ENCODE peak calls at places on chromosome 21, in four cellular contexts. B is SK-N-SH, C is K562, V is HCT116. M is an unnamed sample.

GRCh38 chr21:33070921-33071877 is 1.3 kb downstream of the OLIG1 start:
- DNase-seq in B (peak; percentile 22), C (no peak), V (no peak), M (peak; percentile 21)

GRCh38 chr21:15495965-15496364 is 233.8 kb upstream of the USP25 start:
- DNase-seq in B (no peak), C (no peak), V (no peak), M (no peak)

GRCh38 chr21:43884012-43884860 is 19.2 kb downstream of the AGPAT3 start:
- DNase-seq in B (peak; percentile 49), C (peak; percentile 95), V (peak; percentile 83), M (peak; percentile 35)

GRCh38 chr21:45643021-45643980 is at the start of gene PCBP3:
- DNase-seq in B (peak; percentile 98), C (peak; percentile 98), V (peak; percentile 61), M (no peak)

GRCh38 chr21:37266515-37267221 is 466 bp downstream of the VPS26C start:
- DNase-seq in B (peak; percentile 57), C (no peak), V (no peak), M (no peak)

GRCh38 chr21:36753556-36753955 is 54.6 kb downstream of the SIM2 start:
- DNase-seq in B (no peak), C (no peak), V (no peak), M (no peak)

GRCh38 chr21:44090332-44090731 is 16.9 kb upstream of the PWP2 start:
- DNase-seq in B (no peak), C (no peak), V (no peak), M (no peak)

GRCh38 chr21:35593000-35593502 is 467.3 kb downstream of the SETD4 start:
- DNase-seq in B (no peak), C (no peak), V (no peak), M (no peak)

GRCh38 chr21:23356905-23357304 is 2250.4 kb downstream of the MRPL39 start:
- DNase-seq in B (no peak), C (no peak), V (no peak), M (no peak)

GRCh38 chr21:32256873-32257620 is 21.8 kb downstream of the MIS18A start:
- DNase-seq in B (peak; percentile 85), C (no peak), V (no peak), M (no peak)

GRCh38 chr21:45041984-45042663 is 32.3 kb upstream of the ADARB1 start:
- DNase-seq in B (no peak), C (no peak), V (no peak), M (no peak)

GRCh38 chr21:14545906-14546480 is at the start of gene SAMSN1:
- DNase-seq in B (no peak), C (peak; percentile 52), V (no peak), M (peak; percentile 4)

GRCh38 chr21:42670884-42671283 is 17.5 kb downstream of the PDE9A start:
- DNase-seq in B (no peak), C (no peak), V (no peak), M (no peak)

GRCh38 chr21:42670058-42670830 is 16.8 kb downstream of the PDE9A start:
- DNase-seq in B (no peak), C (no peak), V (no peak), M (no peak)

GRCh38 chr21:42668620-42669019 is 15.2 kb downstream of the PDE9A start:
- DNase-seq in B (no peak), C (no peak), V (no peak), M (no peak)

GRCh38 chr21:42668193-42668592 is 14.8 kb downstream of the PDE9A start:
- DNase-seq in B (no peak), C (no peak), V (no peak), M (no peak)

GRCh38 chr21:42669069-42669468 is 15.6 kb downstream of the PDE9A start:
- DNase-seq in B (no peak), C (no peak), V (no peak), M (no peak)
- TF ChIP-seq JUND in B (no peak), C (no peak), V (no peak), M (no peak)

GRCh38 chr21:18950045-18950740 is 546.6 kb upstream of the TMPRSS15 start:
- DNase-seq in B (no peak), C (no peak), V (no peak), M (no peak)
- TF ChIP-seq JUND in B (no peak), C (no peak), V (no peak), M (no peak)

GRCh38 chr21:42630626-42631025 is 22.8 kb upstream of the PDE9A start:
- DNase-seq in B (no peak), C (no peak), V (no peak), M (no peak)

GRCh38 chr21:42632336-42632751 is 21.1 kb upstream of the PDE9A start:
- DNase-seq in B (no peak), C (no peak), V (no peak), M (no peak)

GRCh38 chr21:42627527-42628289 is 25.7 kb upstream of the PDE9A start:
- DNase-seq in B (no peak), C (no peak), V (no peak), M (peak; percentile 37)

GRCh38 chr21:42631142-42631541 is 22.3 kb upstream of the PDE9A start:
- DNase-seq in B (no peak), C (no peak), V (no peak), M (no peak)

DNA sequence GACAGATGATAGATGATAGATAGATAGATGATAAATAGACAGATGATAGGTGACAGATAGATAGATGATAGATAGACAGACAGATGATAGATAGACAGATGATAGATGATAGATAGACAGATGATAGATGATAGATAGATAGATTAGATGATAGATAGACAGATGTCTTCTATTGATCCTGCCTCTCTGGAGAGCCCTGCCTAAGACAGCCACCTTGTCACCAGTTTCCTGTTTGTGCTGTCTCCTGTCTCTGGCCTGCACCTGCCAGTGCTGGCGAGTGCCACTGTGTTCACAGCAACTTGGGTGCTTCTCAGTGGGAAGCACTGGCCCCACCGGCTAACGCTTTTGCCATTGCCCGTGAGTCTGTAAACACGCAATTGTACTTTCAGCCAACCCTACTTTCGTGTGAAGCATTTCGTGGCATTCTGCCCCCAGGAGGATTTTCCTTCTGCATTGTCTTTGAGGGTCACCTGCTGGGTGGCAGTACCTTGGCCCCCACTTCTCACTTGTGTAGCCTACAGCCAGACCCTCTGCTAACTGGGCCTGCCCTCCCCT is 23.5 kb upstream of the PDE9A start:
- DNase-seq in B (no peak), C (no peak), V (no peak), M (no peak)
- TF ChIP-seq JUND in B (no peak), C (no peak), V (no peak), M (no peak)

GRCh38 chr21:38985423-38986378 is 180.0 kb downstream of the ETS2 start:
- DNase-seq in B (peak; percentile 84), C (peak; percentile 94), V (no peak), M (no peak)
- TF ChIP-seq JUND in B (no peak), C (peak; percentile 63), V (no peak), M (no peak)

M was measured in T47D.